ENCODE peak calls at places on chromosomes 7 and 10, in eight cellular contexts. J is naive thymus-derived CD4-positive, alpha-beta T cell; N is activated CD4-positive, CD25-positive, alpha-beta regulatory T cell; E is adrenal gland; W is T-helper 2 cell treated with Interferon-gamma antibody and Interleukin-4, amounts not matched to agents 5 μg/mL and 100 μg/mL, for 36 hours; L is G401; I is endothelial cell; O is NCI-H2029 treated with DMSO at 0.1 percent for 48 hours. S is an unnamed sample.

GRCh38 chr7:101666293-101666692 is 37.2 kb upstream of the MYL10 start:
- DNase-seq in E (no peak), W (no peak), N (no peak), J (no peak), L (no peak), O (no peak), I (no peak), S (no peak)

GRCh38 chr10:94027197-94027596 is 33.5 kb downstream of the PLCE1 start:
- DNase-seq in O (no peak), J (no peak), W (no peak), N (no peak), I (no peak), L (no peak), E (no peak), S (no peak)

GRCh38 chr7:1987084-1987535 is 245.6 kb downstream of the MAD1L1 start:
- DNase-seq in I (no peak), W (no peak), J (no peak), E (no peak), L (no peak), O (no peak), N (no peak), S (no peak)

GRCh38 chr7:124459101-124460052 is 306.2 kb downstream of the GPR37 start:
- DNase-seq in O (no peak), J (no peak), L (no peak), W (no peak), N (no peak), E (no peak), I (no peak), S (no peak)

GRCh38 chr10:71972746-71973695 is 8.8 kb downstream of the CHST3 start:
- DNase-seq in J (no peak), E (no peak), W (no peak), O (no peak), I (no peak), N (no peak), L (no peak), S (no peak)

GRCh38 chr7:72577107-72577506 is 165.0 kb upstream of the CALN1 start:
- DNase-seq in I (no peak), O (no peak), J (no peak), L (no peak), W (no peak), E (no peak), N (no peak), S (no peak)

GRCh38 chr10:70477661-70478162 is 855 bp upstream of the PALD1 start:
- DNase-seq in E (no peak), O (no peak), L (no peak), W (peak; percentile 74), I (peak; percentile 47), J (peak; percentile 80), N (peak; percentile 29), S (peak; percentile 69)

GRCh38 chr7:147405621-147406020 is 1184.9 kb upstream of the C7orf33 start:
- DNase-seq in E (no peak), W (no peak), I (no peak), N (no peak), J (no peak), O (no peak), L (no peak), S (no peak)

GRCh38 chr7:98126311-98127142 is 19.9 kb downstream of the LMTK2 start:
- DNase-seq in W (no peak), J (no peak), I (no peak), E (no peak), L (no peak), O (no peak), N (no peak), S (no peak)

GRCh38 chr7:114539575-114539974 is 125.0 kb downstream of the FOXP2 start:
- DNase-seq in E (peak; percentile 6), J (no peak), W (no peak), N (no peak), O (no peak), L (no peak), I (peak; percentile 15), S (no peak)

GRCh38 chr7:74514131-74514591 is 60.5 kb downstream of the GTF2IRD1 start:
- DNase-seq in J (no peak), W (no peak), L (no peak), N (no peak), E (no peak), O (no peak), I (no peak), S (no peak)

S was measured in activated T-helper 2 cell treated with anti-CD3 and anti-CD28 coated beads, Interferon-gamma antibody, Interleukin-2, Interleukin-4, amounts not matched to agents 10 μg/mL and 5 μg/mL and 100 μg/mL, durations not matched to agents 14 hours and 24 hours and 36 hours.